ENCODE peak calls at places on chromosomes 3 and 15, in five cellular contexts. Y is BE2C, W is tibial artery, E is mammary epithelial cell, M is uterus. H is an unnamed sample.
A peak's percentile ranks its signal among the peaks of the same experiment; 100 is the strongest.

GRCh38 chr3:185976977-185977678 is 39.3 kb upstream of the TRA2B start:
- DNase-seq in E (peak; percentile 36), W (peak; percentile 84), M (peak; percentile 37), Y (peak; percentile 82), H (no peak)

GRCh38 chr15:47374222-47374621 is 343.1 kb upstream of the SEMA6D start:
- DNase-seq in E (peak; percentile 23), Y (peak; percentile 21), M (no peak), W (no peak), H (no peak)

GRCh38 chr3:127275287-127275781 is 12.5 kb downstream of the PRR20G start:
- DNase-seq in W (no peak), M (no peak), Y (no peak), E (peak; percentile 93), H (no peak)

GRCh38 chr3:176926034-176926433 is 271.2 kb downstream of the TBL1XR1 start:
- DNase-seq in W (no peak), Y (no peak), M (no peak), E (no peak), H (no peak)

GRCh38 chr3:58349792-58350626 is 17.3 kb downstream of the PXK start:
- DNase-seq in M (no peak), Y (no peak), W (no peak), E (no peak), H (no peak)

GRCh38 chr3:42097166-42097946 is 6.2 kb downstream of the TRAK1 start:
- DNase-seq in W (no peak), M (no peak), Y (no peak), E (peak; percentile 71), H (peak; percentile 71)

GRCh38 chr3:22495241-22495640 is 707.9 kb upstream of the UBE2E2 start:
- DNase-seq in W (no peak), E (no peak), Y (no peak), M (no peak), H (no peak)

GRCh38 chr15:98442379-98442833 is 205.9 kb upstream of the IGF1R start:
- DNase-seq in Y (peak; percentile 61), W (no peak), M (peak; percentile 55), E (peak; percentile 86), H (peak; percentile 57)

GRCh38 chr3:45606991-45607712 is 12.6 kb downstream of the LIMD1 start:
- DNase-seq in M (peak; percentile 63), Y (no peak), E (no peak), W (peak; percentile 83), H (no peak)
- H3K4me3 ChIP-seq in M (no peak overlapping the region), Y (no peak overlapping the region), E (no peak overlapping the region), W (peak overlapping the region; percentile 3), H (no peak overlapping the region)

DNA sequence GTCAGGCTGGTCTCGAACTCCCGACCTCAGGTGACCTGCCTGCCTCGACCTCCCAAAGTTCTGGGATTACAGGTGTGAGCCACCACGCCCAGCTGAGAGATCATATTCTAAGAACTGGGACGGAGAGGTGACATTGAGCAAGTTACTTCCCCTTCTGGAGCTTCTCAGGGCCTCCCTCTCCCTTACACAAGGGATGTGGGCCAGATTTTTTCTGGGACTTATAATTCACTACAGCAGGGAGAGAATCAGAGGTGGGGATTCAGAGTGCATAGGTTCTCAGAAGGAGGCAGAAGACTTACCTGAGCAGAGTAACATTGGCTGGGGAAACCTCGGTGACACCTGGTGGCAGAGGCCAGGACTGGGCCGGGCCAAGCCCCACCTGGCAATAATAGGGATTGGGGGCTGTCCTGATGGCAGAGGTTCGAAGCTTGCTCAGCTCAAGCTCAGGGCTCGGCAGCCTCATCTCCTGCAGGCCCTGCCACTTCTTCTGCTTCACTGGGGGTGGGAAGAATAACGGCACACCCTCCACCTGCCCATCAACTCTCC is 6.8 kb downstream of the LTK start:
- DNase-seq in W (no peak), E (no peak), M (no peak), Y (no peak), H (no peak)
- H3K27me3 ChIP-seq in W (no peaks in the 10 kb centered on the region), E (peaks cover 19% of the 10 kb centered on the region), M (no peaks in the 10 kb centered on the region), Y (peaks cover 13% of the 10 kb centered on the region), H (peaks cover 12% of the 10 kb centered on the region)

DNA sequence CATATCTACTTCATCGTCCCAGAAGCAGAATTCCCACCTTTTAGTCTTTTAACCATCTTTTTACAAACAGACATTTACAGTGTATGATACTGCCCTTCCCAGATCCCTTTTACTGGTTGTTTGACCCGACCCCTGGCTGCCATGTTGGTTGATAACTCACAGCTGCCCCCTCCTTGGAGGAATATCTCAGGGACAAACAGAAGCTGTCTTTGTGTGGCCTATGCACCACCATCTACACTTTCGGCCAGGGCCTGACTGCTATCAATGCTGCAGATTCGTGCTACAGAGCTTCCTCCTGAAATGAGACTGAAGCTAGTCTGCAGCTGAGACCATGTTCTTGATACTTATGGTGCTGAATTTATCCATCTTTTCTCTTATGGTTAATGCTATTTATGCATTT is 6.6 kb upstream of the POLQ start:
- DNase-seq in Y (no peak), E (no peak), M (no peak), W (no peak), H (no peak)
- TF ChIP-seq CTCF in Y (no peak), E (no peak), M (no peak), W (no peak), H (no peak)

DNA sequence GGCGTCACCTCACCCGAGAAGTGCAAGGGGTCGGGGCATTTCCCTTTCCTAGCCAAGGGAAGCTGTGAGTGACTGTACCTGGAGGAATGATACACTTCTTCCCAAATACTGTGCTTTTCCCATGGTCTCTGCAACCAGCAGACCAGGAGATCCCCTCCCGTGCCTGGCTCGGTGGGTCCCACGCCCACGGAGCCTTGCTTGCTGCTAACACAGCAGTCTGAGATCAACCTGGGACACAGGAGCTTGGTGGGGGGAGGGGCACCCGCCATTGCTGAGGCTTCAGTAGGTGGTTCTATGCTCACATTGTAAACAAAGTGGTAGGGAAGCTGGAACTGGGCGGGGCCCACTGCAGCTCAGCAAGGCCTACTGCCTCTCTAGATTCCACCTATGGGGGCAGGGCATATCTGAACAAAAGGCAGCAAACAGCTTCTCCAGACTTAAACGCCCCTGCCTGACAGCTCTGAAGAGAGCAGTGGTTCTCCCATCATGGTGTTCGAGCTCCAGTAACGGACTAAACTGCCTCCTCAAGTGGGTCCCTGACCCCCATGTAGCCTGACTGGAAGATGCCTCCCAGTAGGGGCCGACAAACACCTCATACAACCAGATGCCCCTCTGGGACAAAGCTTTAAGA is 31.4 kb upstream of the ABHD5 start:
- DNase-seq in Y (no peak), M (no peak), W (no peak), E (no peak), H (no peak)
- H3K4me3 ChIP-seq in Y (no peak overlapping the region), M (no peak overlapping the region), W (no peak overlapping the region), E (no peak overlapping the region), H (no peak overlapping the region)

DNA sequence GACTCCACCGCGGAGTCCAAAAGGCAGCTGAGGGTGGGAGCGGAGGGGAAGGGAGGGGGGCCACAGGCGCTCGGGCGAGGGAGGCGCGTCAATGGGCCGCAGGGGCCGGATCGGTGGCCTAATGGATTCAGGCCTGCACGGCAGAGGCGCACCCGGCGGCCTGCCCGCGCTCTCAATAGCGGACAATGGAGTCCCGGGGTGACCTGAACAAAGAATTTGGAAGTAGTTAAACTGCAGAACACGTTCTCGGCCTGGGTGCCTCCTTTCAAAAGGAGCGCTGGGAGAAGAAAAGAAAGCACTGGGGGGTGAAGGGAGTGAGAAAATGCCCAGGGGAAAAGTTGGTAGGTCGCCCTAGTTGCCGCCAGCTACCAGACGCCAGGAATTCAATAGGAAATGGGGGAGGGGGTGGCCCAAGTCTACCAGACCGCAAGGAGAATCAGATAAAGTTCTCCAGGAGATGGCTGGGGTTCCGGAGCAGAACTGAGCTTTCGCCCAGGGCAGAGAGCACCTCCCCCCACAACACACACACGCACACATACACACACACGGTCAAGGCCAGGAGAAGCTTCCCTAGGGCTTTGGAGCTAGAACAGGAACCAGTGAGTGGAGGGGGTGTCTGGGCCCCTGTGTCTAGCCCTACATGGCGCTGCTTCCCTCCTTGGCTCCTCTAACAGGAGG is 25.8 kb upstream of the POLG start:
- DNase-seq in M (no peak), E (no peak), Y (peak; percentile 83), W (no peak), H (no peak)
- H3K27me3 ChIP-seq in M (peaks cover 43% of the 10 kb centered on the region), E (peaks cover 61% of the 10 kb centered on the region), Y (peaks cover 4% of the 10 kb centered on the region), W (peaks cover 4% of the 10 kb centered on the region), H (peaks cover 74% of the 10 kb centered on the region)

GRCh38 chr3:187693431-187693830 is 8.9 kb downstream of the RTP2 start:
- DNase-seq in Y (no peak), M (no peak), E (no peak), W (no peak), H (no peak)
- TF ChIP-seq CTCF in Y (no peak), M (no peak), E (no peak), W (no peak), H (no peak)

DNA sequence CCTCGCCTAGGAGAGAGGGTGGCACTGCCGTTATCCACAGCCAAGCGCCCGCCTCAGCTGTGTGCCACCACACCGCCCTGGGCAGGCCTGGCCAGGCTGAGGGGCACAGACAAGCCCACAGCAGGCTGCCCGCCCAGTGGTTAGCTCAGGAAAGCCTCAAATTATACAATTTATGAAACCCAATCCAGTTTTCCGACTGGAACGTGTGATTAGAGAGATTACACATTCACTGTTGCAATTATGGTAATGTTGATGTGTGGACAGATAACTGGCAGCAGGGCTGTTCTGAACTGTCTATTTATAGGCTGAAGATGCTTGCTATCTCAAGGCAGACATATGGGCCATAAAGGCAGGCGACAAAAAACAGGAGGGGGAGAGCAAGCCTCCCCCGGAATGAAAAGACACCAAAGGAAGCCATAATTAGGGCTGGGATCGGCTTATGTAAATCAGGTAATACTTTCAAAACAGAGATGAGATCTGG is 102.8 kb upstream of the TLE3 start:
- DNase-seq in Y (no peak), M (no peak), W (peak; percentile 50), E (no peak), H (no peak)
- H3K4me3 ChIP-seq in Y (no peak overlapping the region), M (no peak overlapping the region), W (no peak overlapping the region), E (no peak overlapping the region), H (no peak overlapping the region)

GRCh38 chr3:37499061-37499785 is 324.8 kb upstream of the LRRFIP2 start:
- DNase-seq in M (no peak), E (no peak), W (no peak), Y (no peak), H (no peak)

GRCh38 chr3:37499820-37500219 is 325.4 kb upstream of the LRRFIP2 start:
- DNase-seq in M (no peak), W (no peak), Y (no peak), E (no peak), H (no peak)

GRCh38 chr3:37498126-37499039 is 324.0 kb upstream of the LRRFIP2 start:
- DNase-seq in W (no peak), M (no peak), Y (no peak), E (no peak), H (no peak)

GRCh38 chr3:37501906-37502305 is 327.5 kb upstream of the LRRFIP2 start:
- DNase-seq in E (no peak), M (no peak), Y (no peak), W (no peak), H (no peak)

GRCh38 chr3:37500518-37500917 is 326.1 kb upstream of the LRRFIP2 start:
- DNase-seq in Y (peak; percentile 14), E (no peak), W (no peak), M (no peak), H (no peak)
- H3K27me3 ChIP-seq in Y (no peaks in the 10 kb centered on the region), E (no peaks in the 10 kb centered on the region), W (no peaks in the 10 kb centered on the region), M (no peaks in the 10 kb centered on the region), H (no peaks in the 10 kb centered on the region)